ENCODE peak calls at places on chromosomes 11 and 22, in seven cellular contexts. O, K, I, X, Y, E and P are unnamed samples.

GRCh38 chr22:21104126-21104691 is 58.5 kb downstream of the LRRC74B start:
- DNase-seq in O (no peak), K (no peak), I (no peak), X (no peak), Y (no peak), E (no peak), P (no peak)

GRCh38 chr22:49630448-49630946 is 197.2 kb downstream of the BRD1 start:
- DNase-seq in O (no peak), K (no peak), I (no peak), X (no peak), Y (no peak), E (no peak), P (no peak)

GRCh38 chr11:100316990-100317389 is 370.1 kb upstream of the ARHGAP42 start:
- DNase-seq in O (no peak), K (no peak), I (no peak), X (no peak), Y (no peak), E (no peak), P (no peak)

GRCh38 chr22:19879996-19880785 is 25.5 kb upstream of the GNB1L start:
- DNase-seq in O (no peak), K (no peak), I (no peak), X (peak), Y (no peak), E (no peak), P (peak)

GRCh38 chr22:19984201-19984753 is 32.3 kb downstream of the ARVCF start:
- DNase-seq in O (no peak), K (peak), I (no peak), X (no peak), Y (no peak), E (peak), P (peak)

GRCh38 chr11:27319065-27319464 is 44.0 kb downstream of the CCDC34 start:
- DNase-seq in O (peak), K (no peak), I (no peak), X (no peak), Y (no peak), E (no peak), P (no peak)

GRCh38 chr11:27398413-27398780 is 35.4 kb upstream of the CCDC34 start:
- DNase-seq in O (no peak), K (peak), I (no peak), X (peak), Y (no peak), E (no peak), P (no peak)

GRCh38 chr11:44595964-44596381 is 30.5 kb downstream of the CD82 start:
- DNase-seq in O (no peak), K (no peak), I (no peak), X (no peak), Y (no peak), E (no peak), P (peak)

GRCh38 chr11:28966951-28967350 is 858.8 kb downstream of the METTL15 start:
- DNase-seq in O (no peak), K (no peak), I (no peak), X (no peak), Y (no peak), E (no peak), P (no peak)

GRCh38 chr11:114960117-114960516 is 281.8 kb downstream of the NXPE2 start:
- DNase-seq in O (no peak), K (no peak), I (no peak), X (no peak), Y (no peak), E (no peak), P (no peak)

GRCh38 chr11:35155677-35156076 is 16.7 kb downstream of the CD44 start:
- DNase-seq in O (no peak), K (no peak), I (no peak), X (no peak), Y (no peak), E (no peak), P (no peak)

GRCh38 chr22:17411213-17411612 is 42.0 kb downstream of the CECR2 start:
- DNase-seq in O (no peak), K (peak), I (no peak), X (peak), Y (no peak), E (no peak), P (no peak)

GRCh38 chr11:123494195-123495050 is 64.4 kb downstream of the GRAMD1B start:
- DNase-seq in O (no peak), K (no peak), I (no peak), X (no peak), Y (no peak), E (no peak), P (no peak)

GRCh38 chr11:48055292-48056132 is 75.2 kb downstream of the PTPRJ start:
- DNase-seq in O (no peak), K (no peak), I (no peak), X (no peak), Y (no peak), E (no peak), P (no peak)

GRCh38 chr22:32858121-32858703 is 56.7 kb downstream of the TIMP3 start:
- DNase-seq in O (no peak), K (no peak), I (no peak), X (no peak), Y (no peak), E (no peak), P (no peak)

GRCh38 chr11:64844330-64845124 is at the start of gene CDC42BPG:
- DNase-seq in O (peak), K (peak), I (peak), X (peak), Y (no peak), E (peak), P (no peak)